ENCODE peak calls at places on chromosomes 6 and 20, in four cellular contexts. H is adipocyte, I is COR-L47, M is breast epithelium. D is an unnamed sample.
A peak's percentile ranks its signal among the peaks of the same experiment; 100 is the strongest.

GRCh38 chr6:27873101-27874030 is 38.8 kb downstream of the OR2B2 start:
- DNase-seq in H (peak; percentile 55), I (peak; percentile 86), M (peak; percentile 60), D (peak; percentile 93)

GRCh38 chr20:3980260-3981131 is 34.9 kb downstream of the RNF24 start:
- DNase-seq in H (peak; percentile 73), I (no peak), M (no peak), D (no peak)

GRCh38 chr6:5115168-5115567 is 30.0 kb downstream of the PPP1R3G start:
- DNase-seq in H (no peak), I (no peak), M (no peak), D (no peak)

GRCh38 chr20:33305591-33306057 is 22.6 kb downstream of the BPIFB1 start:
- DNase-seq in H (peak; percentile 3), I (no peak), M (no peak), D (no peak)

GRCh38 chr6:69868961-69869360 is 2.6 kb downstream of the COL19A1 start:
- DNase-seq in H (no peak), I (no peak), M (no peak), D (no peak)

GRCh38 chr6:104969785-104970581 is 13.1 kb downstream of the LIN28B start:
- DNase-seq in H (no peak), I (no peak), M (no peak), D (no peak)

GRCh38 chr20:688809-689208 is 13.2 kb upstream of the SCRT2 start:
- DNase-seq in H (no peak), I (no peak), M (no peak), D (no peak)

GRCh38 chr20:11204926-11205768 is 531.3 kb upstream of the JAG1 start:
- DNase-seq in H (peak; percentile 62), I (peak; percentile 55), M (no peak), D (no peak)

GRCh38 chr6:6699741-6700367 is 111.3 kb downstream of the LY86 start:
- DNase-seq in H (peak; percentile 92), I (peak; percentile 95), M (peak; percentile 70), D (peak; percentile 90)

GRCh38 chr6:116737004-116737403 is 28.5 kb downstream of the FAM162B start:
- DNase-seq in H (no peak), I (no peak), M (no peak), D (no peak)

GRCh38 chr6:1605822-1606532 is 3.7 kb upstream of the FOXC1 start:
- DNase-seq in H (no peak), I (no peak), M (no peak), D (peak; percentile 45)

GRCh38 chr6:163839296-163839695 is 424.8 kb downstream of the QKI start:
- DNase-seq in H (no peak), I (no peak), M (no peak), D (no peak)

GRCh38 chr6:37535701-37536461 is 36.2 kb upstream of the CCDC167 start:
- DNase-seq in H (peak; percentile 29), I (peak; percentile 56), M (no peak), D (no peak)

GRCh38 chr6:166784691-166785090 is 157.6 kb upstream of the RPS6KA2 start:
- DNase-seq in H (no peak), I (no peak), M (no peak), D (peak; percentile 9)

GRCh38 chr20:22533823-22534751 is 50.3 kb downstream of the FOXA2 start:
- DNase-seq in H (no peak), I (no peak), M (no peak), D (no peak)

GRCh38 chr20:1720226-1720625 is 62.6 kb upstream of the SIRPG start:
- DNase-seq in H (no peak), I (no peak), M (no peak), D (no peak)

GRCh38 chr20:9015984-9016324 is 52.9 kb upstream of the PLCB4 start:
- DNase-seq in H (peak; percentile 46), I (no peak), M (no peak), D (no peak)

GRCh38 chr6:35557239-35557638 is 44.5 kb upstream of the TULP1 start:
- DNase-seq in H (no peak), I (no peak), M (no peak), D (no peak)

GRCh38 chr20:45044084-45044573 is 56.8 kb downstream of the KCNS1 start:
- DNase-seq in H (peak; percentile 95), I (peak; percentile 74), M (no peak), D (no peak)